ENCODE peak calls at places on chromosomes 2 and 18, in four cellular contexts. S is Jurkat, Clone E6-1; T is dorsolateral prefrontal cortex; L is neural progenitor cell. N is an unnamed sample.

GRCh38 chr2:7077660-7078278 is 160.6 kb downstream of the RNF144A start:
- DNase-seq in T (no peak), S (no peak), L (no peak), N (no peak)

GRCh38 chr18:31587538-31587937 is 4.1 kb upstream of the TTR start:
- DNase-seq in T (no peak), L (no peak), S (no peak), N (no peak)

GRCh38 chr2:205758051-205758450 is 75.8 kb downstream of the NRP2 start:
- DNase-seq in S (no peak), T (no peak), L (no peak), N (no peak)

GRCh38 chr18:33579868-33580205 is 1.8 kb downstream of the ASXL3 start:
- DNase-seq in L (peak; percentile 22), T (no peak), S (no peak), N (no peak)

GRCh38 chr2:22894761-22895160 is 490.2 kb upstream of the KLHL29 start:
- DNase-seq in L (peak; percentile 58), T (no peak), S (no peak), N (no peak)

GRCh38 chr18:31876707-31877106 is 66.2 kb downstream of the TRAPPC8 start:
- DNase-seq in S (no peak), L (no peak), T (no peak), N (no peak)

GRCh38 chr2:25387479-25388449 is 46.0 kb upstream of the DNMT3A start:
- DNase-seq in T (no peak), S (no peak), L (no peak), N (no peak)

GRCh38 chr18:78980279-78980771 is 707 bp downstream of the SALL3 start:
- DNase-seq in S (no peak), L (no peak), T (no peak), N (no peak)

GRCh38 chr18:11802160-11802559 is 49.1 kb upstream of the CHMP1B start:
- DNase-seq in S (no peak), T (no peak), L (no peak), N (no peak)

GRCh38 chr2:241794250-241794823 is 14.7 kb upstream of the NEU4 start:
- DNase-seq in L (no peak), S (no peak), T (no peak), N (no peak)

GRCh38 chr2:195561205-195562032 is 95.6 kb upstream of the SLC39A10 start:
- DNase-seq in S (no peak), T (no peak), L (no peak), N (peak; percentile 79)

GRCh38 chr18:54358495-54358793 is 738 bp downstream of the C18orf54 start:
- DNase-seq in S (no peak), T (no peak), L (no peak), N (no peak)

GRCh38 chr2:100730290-100730868 is 89.6 kb upstream of the NPAS2 start:
- DNase-seq in S (peak; percentile 64), L (peak; percentile 77), T (no peak), N (peak; percentile 41)

GRCh38 chr2:190182071-190182524 is 119.6 kb upstream of the MSTN start:
- DNase-seq in S (no peak), L (no peak), T (no peak), N (peak; percentile 76)

GRCh38 chr2:9763356-9764152 is 79.7 kb upstream of the TAF1B start:
- DNase-seq in L (no peak), T (no peak), S (no peak), N (no peak)

GRCh38 chr2:42328148-42328833 is 32.7 kb downstream of the COX7A2L start:
- DNase-seq in S (no peak), L (no peak), T (no peak), N (peak; percentile 34)

GRCh38 chr2:190216829-190217228 is 102.8 kb downstream of the HIBCH start:
- DNase-seq in L (peak; percentile 74), S (peak; percentile 55), T (no peak), N (peak; percentile 21)

DNA sequence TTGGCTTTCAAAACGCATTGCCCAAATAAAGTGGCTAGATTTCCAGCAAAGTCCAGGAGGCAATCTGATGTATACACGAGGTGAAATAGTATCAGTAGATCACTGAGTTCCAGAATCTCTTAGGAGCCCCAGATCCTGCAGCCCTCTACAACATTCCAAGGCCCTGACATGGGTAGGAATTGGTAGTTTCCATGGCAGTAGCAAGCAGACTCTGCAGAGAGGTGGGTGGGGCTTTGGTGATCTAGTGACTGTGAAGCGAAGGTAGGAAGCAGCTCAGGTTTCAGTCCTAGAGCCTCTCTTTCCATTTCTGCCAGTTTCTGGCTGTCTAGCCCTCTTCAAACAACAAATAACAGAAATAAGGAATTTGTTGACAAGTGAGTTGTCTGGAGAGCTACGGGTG is 13.8 kb upstream of the SGPP2 start:
- DNase-seq in L (peak; percentile 62), S (no peak), T (no peak), N (no peak)
- H3K4me3 ChIP-seq in L (no peak overlapping the region), S (no peak overlapping the region), T (no peak overlapping the region), N (no peak overlapping the region)

DNA sequence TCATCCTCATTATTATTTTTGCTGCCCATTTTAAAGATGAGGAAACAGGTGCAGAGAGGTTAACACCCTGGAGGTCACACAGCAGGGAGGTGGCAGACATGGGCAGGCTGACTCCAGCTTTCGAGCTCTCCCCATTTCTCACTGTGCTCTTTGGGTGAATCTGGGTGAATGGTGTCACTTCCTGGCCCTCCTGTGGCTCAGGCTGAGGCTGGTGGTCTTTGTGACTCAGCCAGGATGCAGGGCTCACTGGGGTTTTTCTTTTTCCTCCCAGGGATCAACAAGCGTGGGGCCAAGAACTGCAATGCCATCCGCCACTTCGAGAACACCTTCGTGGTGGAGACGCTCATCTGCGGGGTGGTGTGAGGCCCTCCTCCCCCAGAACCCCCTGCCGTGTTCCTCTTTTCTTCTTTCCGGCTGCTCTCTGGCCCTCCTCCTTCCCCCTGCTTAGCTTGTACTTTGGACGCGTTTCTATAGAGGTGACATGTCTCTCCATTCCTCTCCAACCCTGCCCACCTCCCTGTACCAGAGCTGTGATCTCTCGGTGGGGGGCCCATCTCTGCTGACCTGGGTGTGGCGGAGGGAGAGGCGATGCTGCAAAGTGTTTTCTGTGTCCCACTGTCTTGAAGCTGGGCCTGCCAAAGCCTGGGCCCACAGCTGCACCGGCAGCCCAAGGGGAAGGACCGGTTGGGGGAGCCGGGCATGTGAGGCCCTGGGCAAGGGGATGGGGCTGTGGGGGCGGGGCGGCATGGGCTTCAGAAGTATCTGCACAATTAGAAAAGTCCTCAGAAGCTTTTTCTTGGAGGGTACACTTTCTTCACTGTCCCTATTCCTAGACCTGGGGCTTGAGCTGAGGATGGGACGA is 13.2 kb downstream of the ITM2C start:
- DNase-seq in S (no peak), L (no peak), T (no peak), N (peak; percentile 60)
- H3K4me3 ChIP-seq in S (no peak overlapping the region), L (no peak overlapping the region), T (no peak overlapping the region), N (no peak overlapping the region)

GRCh38 chr2:144509548-144510205 is 10.2 kb downstream of the ZEB2 start:
- DNase-seq in S (no peak), L (no peak), T (no peak), N (no peak)
- H3K4me3 ChIP-seq in S (no peak overlapping the region), L (peak overlapping the region; percentile 29), T (peak overlapping the region; percentile 85), N (no peak overlapping the region)

DNA sequence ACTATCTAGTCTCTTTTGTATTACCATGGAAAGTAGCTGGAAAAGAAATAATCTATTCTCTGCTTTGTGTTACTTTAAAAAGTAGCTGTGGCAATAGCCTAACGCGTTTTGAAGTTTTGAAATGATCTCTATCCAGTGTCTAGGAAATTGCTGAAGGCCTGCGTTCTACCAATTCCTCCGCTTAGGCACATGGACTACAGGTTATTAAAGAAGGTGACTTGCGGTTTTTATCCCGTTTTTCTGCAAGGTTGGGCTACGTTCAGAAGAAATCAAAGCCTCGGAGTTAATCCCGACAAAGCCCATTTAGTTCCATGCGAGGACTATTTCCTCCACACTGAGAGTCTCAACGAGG is 636 bp upstream of the UBXN4 start:
- DNase-seq in S (no peak), T (no peak), L (no peak), N (no peak)
- H3K4me3 ChIP-seq in S (no peak overlapping the region), T (peak overlapping the region; percentile 96), L (no peak overlapping the region), N (no peak overlapping the region)

GRCh38 chr2:69177063-69177771 is 164.2 kb downstream of the ANTXR1 start:
- DNase-seq in T (no peak), L (peak; percentile 61), S (no peak), N (no peak)

GRCh38 chr2:69175795-69176715 is 163.1 kb downstream of the ANTXR1 start:
- DNase-seq in T (no peak), L (no peak), S (no peak), N (no peak)

GRCh38 chr2:69180227-69180626 is 167.2 kb downstream of the ANTXR1 start:
- DNase-seq in T (no peak), S (no peak), L (no peak), N (no peak)

GRCh38 chr2:69180974-69181373 is 168.0 kb downstream of the ANTXR1 start:
- DNase-seq in S (no peak), L (no peak), T (no peak), N (no peak)

GRCh38 chr2:69177785-69178636 is 165.0 kb downstream of the ANTXR1 start:
- DNase-seq in T (peak; percentile 30), S (no peak), L (peak; percentile 96), N (no peak)
- H3K4me3 ChIP-seq in T (peak overlapping the region; percentile 31), S (no peak overlapping the region), L (no peak overlapping the region), N (no peak overlapping the region)

GRCh38 chr2:951224-952006 is 766 bp downstream of the SNTG2 start:
- DNase-seq in T (no peak), L (peak; percentile 57), S (no peak), N (no peak)

GRCh38 chr2:949384-949893 is 1.2 kb upstream of the SNTG2 start:
- DNase-seq in S (no peak), L (peak; percentile 15), T (no peak), N (no peak)

GRCh38 chr2:953408-953807 is 2.8 kb downstream of the SNTG2 start:
- DNase-seq in L (no peak), T (no peak), S (no peak), N (no peak)

GRCh38 chr2:949894-950626 is 589 bp upstream of the SNTG2 start:
- DNase-seq in S (no peak), L (peak; percentile 54), T (no peak), N (no peak)

GRCh38 chr2:950627-950992 is at the start of gene SNTG2:
- DNase-seq in L (peak; percentile 79), S (no peak), T (no peak), N (no peak)
- H3K4me3 ChIP-seq in L (peak within 1 kb of the TSS; percentile 78), S (peak within 1 kb of the TSS; percentile 58), T (peak within 1 kb of the TSS; percentile 55), N (no peak within 1 kb of the TSS)

DNA sequence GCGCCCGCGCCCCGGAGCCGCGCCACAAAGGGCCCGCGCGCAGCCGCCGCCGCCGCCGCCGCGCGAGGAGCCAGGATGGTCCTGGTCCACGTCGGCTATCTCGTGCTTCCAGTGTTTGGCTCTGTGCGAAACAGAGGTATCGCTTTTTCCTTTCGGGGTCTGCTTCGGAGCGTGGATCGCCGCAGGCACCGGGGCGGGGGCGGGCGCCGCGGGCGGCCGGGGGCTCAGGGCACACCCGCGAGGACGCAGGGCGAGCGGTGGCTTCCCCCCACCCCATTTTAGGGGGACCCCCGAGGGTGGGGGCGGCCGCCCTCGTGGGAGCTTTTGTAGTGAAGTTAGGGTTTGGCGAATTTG is 230.0 kb downstream of the HAUS1 start:
- DNase-seq in T (no peak), L (no peak), S (no peak), N (no peak)
- H3K4me3 ChIP-seq in T (peak overlapping the region; percentile 70), L (peak overlapping the region; percentile 98), S (peak overlapping the region; percentile 64), N (no peak overlapping the region)